ENCODE peak calls at places on chromosomes 7 and 10, in five cellular contexts. O is K562, D is HepG2, E is GM12878, Z is A549. M is an unnamed sample. For H3K4me1, the result is how much of the 10 kb centered on the place peaks cover.

GRCh38 chr7:16939161-16939560 is 57.4 kb upstream of the AGR3 start:
- DNase-seq in O (no peak), D (no peak), E (no peak), Z (no peak), M (peak)

GRCh38 chr7:158312789-158313188 is 274.8 kb downstream of the PTPRN2 start:
- DNase-seq in O (no peak), D (no peak), E (no peak), Z (no peak), M (no peak)

GRCh38 chr7:25369794-25370193 is 141.5 kb upstream of the NPVF start:
- DNase-seq in O (no peak), D (no peak), E (no peak), Z (no peak), M (no peak)

GRCh38 chr7:91557789-91558396 is 293.7 kb downstream of the FZD1 start:
- DNase-seq in O (no peak), D (peak), E (peak), Z (peak), M (no peak)

GRCh38 chr7:101436857-101437576 is 74.3 kb downstream of the COL26A1 start:
- DNase-seq in O (peak), D (no peak), E (no peak), Z (peak), M (peak)

GRCh38 chr10:13360587-13360986 is 12.5 kb upstream of the SEPHS1 start:
- DNase-seq in O (no peak), D (no peak), E (no peak), Z (no peak), M (no peak)

GRCh38 chr10:119658274-119658673 is 7.1 kb downstream of the BAG3 start:
- DNase-seq in O (peak), D (peak), E (no peak), Z (peak), M (peak)

GRCh38 chr7:14938181-14938580 is 35.6 kb upstream of the DGKB start:
- DNase-seq in O (no peak), D (no peak), E (no peak), Z (no peak), M (no peak)

GRCh38 chr10:86344714-86345161 is 21.9 kb downstream of the GRID1 start:
- DNase-seq in O (no peak), D (no peak), E (no peak), Z (no peak), M (no peak)

GRCh38 chr10:51459476-51459875 is 239.9 kb downstream of the CSTF2T start:
- DNase-seq in O (no peak), D (no peak), E (no peak), Z (no peak), M (no peak)

GRCh38 chr7:101717986-101718746 is 89.1 kb upstream of the MYL10 start:
- DNase-seq in O (peak), D (peak), E (no peak), Z (no peak), M (no peak)

GRCh38 chr10:6492896-6493295 is 87.2 kb downstream of the PRKCQ start:
- DNase-seq in O (no peak), D (no peak), E (no peak), Z (no peak), M (no peak)

GRCh38 chr7:102255916-102256315 is 30.8 kb upstream of the SH2B2 start:
- DNase-seq in O (no peak), D (no peak), E (no peak), Z (no peak), M (no peak)

GRCh38 chr7:19079066-19079465 is 38.4 kb downstream of the TWIST1 start:
- DNase-seq in O (no peak), D (no peak), E (no peak), Z (no peak), M (no peak)

GRCh38 chr10:21171936-21172773 is 275.0 kb upstream of the NEBL start:
- DNase-seq in O (no peak), D (no peak), E (no peak), Z (no peak), M (peak)

GRCh38 chr7:36132025-36132424 is 21.0 kb upstream of the EEPD1 start:
- DNase-seq in O (no peak), D (peak), E (no peak), Z (no peak), M (no peak)
- TF ChIP-seq CTCF in O (no peak), D (peak), E (no peak), Z (no peak), M (no peak)

GRCh38 chr10:62073429-62073828 is 171.9 kb downstream of the ARID5B start:
- DNase-seq in O (no peak), D (no peak), E (no peak), Z (no peak), M (no peak)
- H3K4me1 ChIP-seq in O (under half), D (under half), E (under half), Z (under half), M (under half)

DNA sequence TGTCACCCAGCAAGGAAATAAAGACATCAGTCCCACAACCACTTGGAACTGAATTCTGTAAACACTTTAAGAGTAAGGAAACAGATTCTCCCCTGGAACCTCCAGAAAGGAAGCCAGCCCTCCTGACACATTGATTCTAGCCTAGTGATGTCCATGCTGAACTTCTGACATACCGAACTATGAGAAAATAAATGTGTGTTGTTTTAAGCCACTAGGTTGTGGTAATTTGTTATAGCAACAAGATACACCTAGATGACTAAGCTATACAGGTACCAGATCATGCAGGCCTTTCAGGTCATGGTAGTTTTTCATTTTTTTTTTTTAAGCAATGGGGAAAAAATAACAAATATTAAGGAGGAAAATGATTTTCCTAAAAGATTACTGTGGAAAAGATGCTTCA is 37.6 kb upstream of the LRRTM3 start:
- DNase-seq in O (no peak), D (no peak), E (no peak), Z (no peak), M (no peak)
- TF ChIP-seq JUNB in O (no peak), D (no peak), E (no peak), Z (no peak), M (no peak)

GRCh38 chr10:125038637-125039036 is 96.7 kb downstream of the ZRANB1 start:
- DNase-seq in O (no peak), D (peak), E (no peak), Z (peak), M (peak)
- TF ChIP-seq CTCF in O (no peak), D (peak), E (peak), Z (no peak), M (peak)

GRCh38 chr10:110068780-110069179 is 61.0 kb downstream of the ADD3 start:
- DNase-seq in O (no peak), D (no peak), E (no peak), Z (no peak), M (no peak)
- H3K4me1 ChIP-seq in O (under half), D (under half), E (half or more), Z (under half), M (under half)

GRCh38 chr7:33692956-33693355 is 212.4 kb upstream of the BMPER start:
- DNase-seq in O (no peak), D (no peak), E (no peak), Z (no peak), M (no peak)

GRCh38 chr7:33698692-33699128 is 206.6 kb upstream of the BMPER start:
- DNase-seq in O (no peak), D (peak), E (no peak), Z (no peak), M (no peak)

GRCh38 chr7:33698006-33698405 is 207.3 kb upstream of the BMPER start:
- DNase-seq in O (no peak), D (no peak), E (no peak), Z (no peak), M (no peak)

GRCh38 chr7:33694006-33694405 is 211.3 kb upstream of the BMPER start:
- DNase-seq in O (no peak), D (no peak), E (no peak), Z (no peak), M (no peak)
- TF ChIP-seq JUNB in O (no peak), D (no peak), E (no peak), Z (no peak), M (no peak)